ENCODE peak calls at places on chromosomes 3 and 15, in five cellular contexts. I is heart left ventricle, X is spleen, C is transverse colon, J is gastrocnemius medialis. Z is an unnamed sample.

GRCh38 chr3:146227486-146227885 is 23.4 kb downstream of the PLSCR4 start:
- DNase-seq in I (no peak), X (no peak), C (no peak), J (no peak), Z (no peak)

GRCh38 chr15:82845686-82846085 is 36.3 kb downstream of the WHAMM start:
- DNase-seq in I (no peak), X (no peak), C (no peak), J (no peak), Z (no peak)

GRCh38 chr3:4996771-4997291 is 17.6 kb downstream of the BHLHE40 start:
- DNase-seq in I (no peak), X (no peak), C (no peak), J (no peak), Z (no peak)

GRCh38 chr3:147793841-147794240 is 384.7 kb downstream of the ZIC1 start:
- DNase-seq in I (no peak), X (no peak), C (no peak), J (no peak), Z (no peak)

GRCh38 chr15:92629975-92630626 is 25.5 kb downstream of the FAM174B start:
- DNase-seq in I (no peak), X (peak; percentile 25), C (no peak), J (no peak), Z (no peak)

GRCh38 chr3:192819001-192819569 is 91.7 kb upstream of the FGF12 start:
- DNase-seq in I (no peak), X (no peak), C (no peak), J (no peak), Z (peak; percentile 46)

GRCh38 chr3:10806001-10806400 is 10.0 kb upstream of the SLC6A11 start:
- DNase-seq in I (no peak), X (no peak), C (no peak), J (no peak), Z (no peak)

GRCh38 chr3:127413318-127413673 is 125.5 kb upstream of the PRR20G start:
- DNase-seq in I (no peak), X (no peak), C (peak; percentile 21), J (no peak), Z (no peak)

GRCh38 chr3:147915057-147915456 is 505.9 kb downstream of the ZIC1 start:
- DNase-seq in I (no peak), X (no peak), C (no peak), J (no peak), Z (no peak)

GRCh38 chr15:84817461-84818081 is 415 bp downstream of the ALPK3 start:
- DNase-seq in I (peak; percentile 44), X (peak; percentile 73), C (no peak), J (no peak), Z (peak; percentile 52)

GRCh38 chr3:123188058-123188457 is 13.7 kb upstream of the SEC22A start:
- DNase-seq in I (no peak), X (no peak), C (no peak), J (no peak), Z (no peak)

GRCh38 chr3:196178993-196179379 is 32.2 kb downstream of the ZDHHC19 start:
- DNase-seq in I (no peak), X (no peak), C (no peak), J (no peak), Z (no peak)

GRCh38 chr3:98732239-98733054 is 30.7 kb upstream of the ST3GAL6 start:
- DNase-seq in I (peak; percentile 72), X (peak; percentile 86), C (peak; percentile 23), J (peak; percentile 37), Z (peak; percentile 68)

GRCh38 chr3:128167973-128168674 is 14.8 kb downstream of the EEFSEC start:
- DNase-seq in I (no peak), X (no peak), C (no peak), J (peak; percentile 24), Z (no peak)

GRCh38 chr15:79436037-79436780 is 4.1 kb downstream of the MINAR1 start:
- DNase-seq in I (no peak), X (no peak), C (no peak), J (no peak), Z (no peak)

GRCh38 chr15:72198410-72199270 is 1.1 kb upstream of the GRAMD2A start:
- DNase-seq in I (no peak), X (no peak), C (no peak), J (no peak), Z (no peak)

GRCh38 chr15:72201346-72202029 is 3.9 kb upstream of the GRAMD2A start:
- DNase-seq in I (no peak), X (no peak), C (no peak), J (peak; percentile 93), Z (no peak)

GRCh38 chr15:72200395-72201237 is 3.0 kb upstream of the GRAMD2A start:
- DNase-seq in I (no peak), X (no peak), C (no peak), J (peak; percentile 84), Z (no peak)

GRCh38 chr15:72197460-72198409 is at the start of gene GRAMD2A:
- DNase-seq in I (no peak), X (peak; percentile 73), C (peak; percentile 27), J (no peak), Z (peak; percentile 66)

DNA sequence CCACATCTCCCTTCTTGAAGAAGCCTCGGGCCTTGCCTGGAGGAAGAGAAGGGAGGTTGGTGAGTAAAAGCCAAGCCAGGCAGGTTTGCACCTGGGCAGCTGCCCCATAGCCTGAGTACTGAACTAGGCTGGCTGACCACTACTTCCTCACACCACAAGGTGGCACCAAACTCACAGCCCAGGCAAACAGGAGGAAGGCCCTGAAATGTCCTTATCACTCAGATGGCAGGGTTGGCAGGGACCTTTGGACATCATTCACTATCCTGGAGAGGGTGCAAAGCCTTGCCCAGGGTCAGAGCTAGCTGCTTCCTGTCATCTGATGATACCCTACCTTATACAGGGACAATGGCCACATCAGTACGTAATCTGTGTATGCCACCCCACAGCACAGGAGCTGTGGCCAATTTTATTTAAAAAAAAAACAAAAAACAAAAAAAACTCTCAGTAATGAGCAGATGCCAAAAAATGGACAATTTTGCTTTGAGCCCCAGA is 2.2 kb upstream of the GRAMD2A start:
- DNase-seq in I (peak; percentile 79), X (peak; percentile 88), C (peak; percentile 88), J (peak; percentile 90), Z (peak; percentile 86)
- TF ChIP-seq POLR2A in I (no peak), X (no peak), C (no peak), J (no peak), Z (no peak)

GRCh38 chr3:190239325-190239724 is 82.9 kb downstream of the CLDN1 start:
- DNase-seq in I (no peak), X (no peak), C (no peak), J (no peak), Z (no peak)
- TF ChIP-seq POLR2A in I (no peak), X (no peak), C (no peak), J (no peak), Z (no peak)

GRCh38 chr15:67178569-67179210 is 75.8 kb downstream of the AAGAB start:
- DNase-seq in I (no peak), X (no peak), C (no peak), J (no peak), Z (no peak)
- TF ChIP-seq POLR2A in I (no peak), X (no peak), C (no peak), J (no peak), Z (no peak)

GRCh38 chr15:41627204-41627603 is 33.0 kb upstream of the MGA start:
- DNase-seq in I (no peak), X (no peak), C (no peak), J (no peak), Z (no peak)

GRCh38 chr15:41620536-41621199 is 39.5 kb upstream of the MGA start:
- DNase-seq in I (no peak), X (no peak), C (no peak), J (no peak), Z (no peak)

GRCh38 chr15:41622901-41623300 is 37.3 kb upstream of the MGA start:
- DNase-seq in I (no peak), X (no peak), C (no peak), J (no peak), Z (no peak)

DNA sequence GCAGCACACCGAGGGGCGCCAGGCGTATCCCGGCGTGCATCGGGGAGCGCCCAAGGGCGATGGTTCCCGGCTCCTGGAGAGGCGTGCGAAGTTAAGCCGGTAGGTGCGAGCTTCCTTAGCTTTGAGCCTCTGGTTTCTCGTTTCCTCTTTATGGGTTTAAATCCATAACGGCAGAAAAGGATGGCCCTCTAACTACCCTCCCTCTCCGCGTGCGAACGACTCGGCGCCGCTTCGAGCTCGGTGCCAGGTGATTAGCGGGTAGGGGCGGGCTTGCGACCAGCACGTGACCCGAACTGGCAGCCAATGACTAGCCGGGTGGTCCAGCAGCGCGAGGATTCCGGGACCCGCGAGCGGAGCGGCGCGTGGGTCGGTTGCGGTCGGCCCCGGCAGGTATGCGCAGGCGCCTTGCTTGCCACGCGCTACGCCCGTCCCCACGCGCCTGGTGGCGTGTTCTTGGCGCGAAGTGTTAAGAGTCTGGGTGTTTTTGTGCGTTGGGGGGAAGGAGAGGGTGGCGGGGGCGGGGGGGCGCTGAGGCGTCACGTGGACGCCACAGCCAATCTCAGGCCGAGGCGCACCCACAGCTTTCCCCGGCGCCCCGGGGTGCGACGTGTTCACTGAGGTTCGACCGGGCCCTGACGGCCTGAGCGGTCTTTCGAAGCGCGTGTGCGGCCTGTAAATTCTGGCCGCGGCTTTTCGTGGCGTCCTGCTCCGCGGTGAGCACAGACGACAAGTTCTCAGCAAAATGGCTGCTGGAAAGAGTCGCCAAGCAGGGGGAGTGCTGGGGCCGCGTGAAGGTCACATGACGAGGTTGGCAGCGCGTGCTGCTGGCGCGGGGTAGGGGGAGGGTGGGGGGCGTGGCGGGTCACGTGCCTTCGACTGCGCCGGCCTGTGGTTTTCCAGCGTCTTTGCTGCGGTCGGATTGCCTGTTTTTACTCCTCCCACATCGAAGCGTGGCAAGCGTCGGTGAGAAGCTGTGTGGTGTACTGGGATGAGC is 38.7 kb upstream of the MGA start:
- DNase-seq in I (peak; percentile 79), X (peak; percentile 91), C (peak; percentile 78), J (peak; percentile 80), Z (peak; percentile 80)
- TF ChIP-seq POLR2A in I (no peak), X (no peak), C (no peak), J (peak; percentile 28), Z (peak; percentile 19)

GRCh38 chr3:81726735-81727134 is 34.7 kb downstream of the GBE1 start:
- DNase-seq in I (no peak), X (peak; percentile 49), C (no peak), J (no peak), Z (no peak)

GRCh38 chr3:81726132-81726531 is 35.3 kb downstream of the GBE1 start:
- DNase-seq in I (no peak), X (no peak), C (no peak), J (no peak), Z (no peak)

GRCh38 chr3:81728766-81729544 is 32.5 kb downstream of the GBE1 start:
- DNase-seq in I (no peak), X (no peak), C (no peak), J (no peak), Z (no peak)

GRCh38 chr3:81718311-81718710 is 43.1 kb downstream of the GBE1 start:
- DNase-seq in I (no peak), X (no peak), C (no peak), J (no peak), Z (no peak)

DNA sequence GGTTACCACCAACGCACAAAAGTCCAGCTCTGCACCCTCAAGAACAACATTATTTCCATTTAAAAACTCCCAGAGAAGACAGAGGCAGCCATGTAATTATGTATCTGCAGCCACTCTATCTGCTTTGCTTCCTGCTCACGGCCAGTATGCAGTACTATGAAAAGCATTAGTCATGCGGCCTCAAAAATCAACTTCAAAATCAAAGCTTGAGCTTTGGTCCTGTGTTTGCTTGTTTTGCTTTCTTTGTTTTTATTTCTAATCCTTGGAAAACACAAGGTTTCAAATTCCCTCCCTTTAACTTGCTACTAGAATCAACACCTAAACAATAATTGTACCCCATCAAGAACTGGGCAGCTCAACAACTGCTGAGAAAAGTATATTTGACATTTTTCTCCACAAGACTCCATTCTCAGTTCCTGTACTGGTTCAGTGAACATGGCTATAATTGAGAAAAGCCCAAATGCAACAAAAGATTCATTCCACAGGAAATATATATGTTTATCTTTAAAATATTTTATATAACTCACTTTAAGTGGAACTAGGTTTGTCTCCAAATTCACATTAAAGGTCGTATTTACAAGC is 37.6 kb downstream of the GBE1 start:
- DNase-seq in I (no peak), X (no peak), C (no peak), J (no peak), Z (no peak)
- TF ChIP-seq POLR2A in I (no peak), X (no peak), C (no peak), J (no peak), Z (no peak)

Z was measured in thyroid gland.